ENCODE peak calls at places on chromosomes 2 and 18, in six cellular contexts. M, Z, T, G, R and B are unnamed samples.

GRCh38 chr2:164252568-164253287 is 368.6 kb downstream of the GRB14 start:
- DNase-seq in M (no peak), Z (no peak), T (no peak), G (no peak), R (no peak), B (no peak)

GRCh38 chr18:62637807-62638687 is 77.3 kb upstream of the PHLPP1 start:
- DNase-seq in M (no peak), Z (no peak), T (peak; percentile 44), G (no peak), R (no peak), B (no peak)

GRCh38 chr2:16279641-16280040 is 339.3 kb downstream of the MYCN start:
- DNase-seq in M (no peak), Z (no peak), T (no peak), G (no peak), R (no peak), B (no peak)

GRCh38 chr18:77255426-77256105 is 5.9 kb downstream of the GALR1 start:
- DNase-seq in M (no peak), Z (no peak), T (no peak), G (no peak), R (no peak), B (no peak)

GRCh38 chr2:20225294-20226151 is 593 bp upstream of the SDC1 start:
- DNase-seq in M (peak; percentile 91), Z (peak; percentile 21), T (peak; percentile 42), G (peak; percentile 32), R (peak; percentile 63), B (no peak)

GRCh38 chr2:54945401-54946219 is 104.6 kb downstream of the RTN4 start:
- DNase-seq in M (no peak), Z (peak; percentile 86), T (no peak), G (peak; percentile 41), R (peak; percentile 85), B (peak; percentile 80)

GRCh38 chr2:239727776-239728600 is 297.2 kb downstream of the NDUFA10 start:
- DNase-seq in M (peak; percentile 87), Z (peak; percentile 23), T (no peak), G (peak; percentile 40), R (peak; percentile 46), B (peak; percentile 82)

GRCh38 chr2:95275151-95275515 is 884 bp downstream of the PROM2 start:
- DNase-seq in M (peak; percentile 49), Z (peak; percentile 7), T (no peak), G (no peak), R (peak; percentile 36), B (no peak)

GRCh38 chr2:38375711-38376345 is 1.2 kb downstream of the ATL2 start:
- DNase-seq in M (no peak), Z (peak; percentile 57), T (no peak), G (no peak), R (peak; percentile 91), B (peak; percentile 76)

GRCh38 chr2:204401114-204401513 is 144.2 kb upstream of the PARD3B start:
- DNase-seq in M (no peak), Z (no peak), T (no peak), G (no peak), R (no peak), B (no peak)

GRCh38 chr2:237182422-237183123 is 96.9 kb downstream of the COPS8 start:
- DNase-seq in M (no peak), Z (no peak), T (no peak), G (no peak), R (peak; percentile 86), B (no peak)

GRCh38 chr2:97011977-97012569 is 25.7 kb upstream of the FAM178B start:
- DNase-seq in M (no peak), Z (no peak), T (peak; percentile 48), G (no peak), R (no peak), B (no peak)

DNA sequence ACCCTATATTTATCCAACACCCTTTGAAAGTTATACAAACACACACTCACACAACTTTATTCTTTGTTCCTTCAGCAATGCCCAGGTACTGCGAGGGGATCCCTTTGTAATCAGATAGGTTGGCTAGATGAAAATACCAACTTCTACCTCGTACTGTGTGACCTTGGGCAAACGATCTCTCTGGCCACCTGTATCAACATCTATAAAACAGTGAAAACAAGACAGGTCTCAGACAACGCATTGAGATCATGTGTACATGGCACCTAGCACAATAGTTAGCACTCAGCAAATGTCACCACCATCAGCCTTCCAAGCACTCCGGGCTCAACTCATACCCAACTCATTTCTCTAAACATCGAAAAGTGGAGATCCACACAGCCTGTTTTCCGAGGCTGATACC is 118.4 kb upstream of the PPP1CB start:
- DNase-seq in M (no peak), Z (no peak), T (no peak), G (no peak), R (no peak), B (no peak)
- H3K27ac ChIP-seq in M (no peak overlapping the region), Z (peak overlapping the region; percentile 98), T (no peak overlapping the region), G (no peak overlapping the region), R (peak overlapping the region; percentile 82), B (peak overlapping the region; percentile 70)

DNA sequence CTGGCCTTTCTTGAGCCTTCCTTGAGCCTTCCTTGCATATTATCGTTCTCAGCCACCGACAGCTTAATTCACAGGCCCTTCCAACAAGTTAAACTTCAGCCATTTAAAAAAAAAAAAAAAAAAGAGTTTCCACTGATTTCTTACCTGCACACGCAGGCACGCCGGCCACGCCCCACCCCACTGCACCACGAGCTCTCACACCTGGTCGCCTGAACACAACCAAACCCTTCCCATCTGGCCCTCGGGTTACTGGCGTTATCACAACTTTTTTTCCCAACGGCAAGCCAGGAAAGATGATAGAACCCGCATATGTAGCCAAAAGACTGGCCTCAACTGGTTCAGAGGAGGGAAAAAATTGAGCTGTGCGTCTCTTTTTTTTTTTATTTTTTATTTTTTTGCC is 23.2 kb downstream of the BCL11A start:
- DNase-seq in M (no peak), Z (no peak), T (no peak), G (no peak), R (peak; percentile 29), B (no peak)
- H3K4me1 ChIP-seq in M (peaks cover 7% of the 10 kb centered on the region), Z (no peaks in the 10 kb centered on the region), T (no peaks in the 10 kb centered on the region), G (peaks cover 77% of the 10 kb centered on the region), R (peaks cover 62% of the 10 kb centered on the region), B (no peaks in the 10 kb centered on the region)

DNA sequence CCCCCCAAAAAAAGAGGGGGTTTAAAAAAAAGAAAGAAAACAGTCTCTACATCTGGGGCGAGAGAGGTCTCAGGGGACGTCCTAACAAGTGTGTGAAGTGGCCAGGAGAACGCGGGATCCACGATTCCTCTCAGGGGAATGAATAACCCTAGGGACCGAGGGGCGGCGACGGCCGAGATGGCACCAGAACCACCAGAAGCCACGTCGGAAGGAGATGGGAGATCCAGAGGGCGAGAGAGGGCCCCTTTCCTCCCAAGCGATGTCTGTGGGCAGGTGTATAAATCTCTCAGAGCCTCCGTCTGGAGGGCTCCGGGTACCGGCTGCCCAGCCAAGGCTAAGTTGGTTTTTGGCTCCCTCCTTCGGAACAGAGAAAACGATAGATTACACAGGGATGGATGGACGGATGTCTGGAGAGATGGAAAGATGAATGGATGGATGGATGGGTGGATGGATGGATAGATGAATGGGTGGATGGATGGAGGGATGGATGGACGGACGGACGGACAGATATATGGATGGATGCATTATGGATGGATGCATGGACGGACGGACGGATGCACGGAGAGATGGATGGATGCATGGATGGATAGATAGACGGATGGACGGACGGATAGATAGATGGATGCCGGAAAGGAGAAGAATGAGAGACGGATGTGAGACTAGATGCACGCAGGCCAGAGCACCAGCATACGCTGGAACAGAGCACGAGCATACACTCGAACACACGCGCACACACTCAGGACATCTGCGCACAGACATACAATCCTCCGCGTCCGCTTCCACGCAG is 1.6 kb downstream of the EPHA4 start:
- DNase-seq in M (peak; percentile 71), Z (no peak), T (no peak), G (no peak), R (no peak), B (peak; percentile 55)
- H3K4me3 ChIP-seq in M (peak overlapping the region; percentile 80), Z (peak overlapping the region; percentile 70), T (no peak overlapping the region), G (peak overlapping the region; percentile 89), R (peak overlapping the region; percentile 69), B (peak overlapping the region; percentile 96)

GRCh38 chr2:205948883-205949282 is 137.1 kb downstream of the INO80D start:
- DNase-seq in M (no peak), Z (no peak), T (no peak), G (no peak), R (no peak), B (no peak)
- H3K27ac ChIP-seq in M (no peak overlapping the region), Z (no peak overlapping the region), T (no peak overlapping the region), G (no peak overlapping the region), R (no peak overlapping the region), B (no peak overlapping the region)

DNA sequence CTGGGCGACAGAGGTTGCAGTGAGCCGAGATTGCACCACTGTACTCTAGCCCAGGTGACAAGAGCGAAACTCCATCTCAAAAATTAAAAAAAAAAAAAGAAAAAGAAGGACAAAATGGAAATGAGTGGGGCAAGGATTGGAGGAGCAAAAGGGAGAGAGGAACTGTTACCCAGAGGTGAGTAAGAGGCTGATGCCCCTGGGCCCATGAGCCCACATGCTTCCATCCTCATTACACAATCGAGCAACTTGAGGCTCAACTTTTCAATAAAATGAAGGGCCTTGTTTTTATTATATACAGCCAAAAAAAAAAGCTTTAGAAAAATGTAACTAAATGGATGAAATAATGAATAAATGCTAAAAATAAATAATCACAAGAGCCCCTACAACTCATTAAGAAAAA is 91.7 kb upstream of the YWHAQ start:
- DNase-seq in M (no peak), Z (no peak), T (no peak), G (no peak), R (no peak), B (no peak)
- H3K4me1 ChIP-seq in M (no peaks in the 10 kb centered on the region), Z (no peaks in the 10 kb centered on the region), T (no peaks in the 10 kb centered on the region), G (no peaks in the 10 kb centered on the region), R (no peaks in the 10 kb centered on the region), B (no peaks in the 10 kb centered on the region)

DNA sequence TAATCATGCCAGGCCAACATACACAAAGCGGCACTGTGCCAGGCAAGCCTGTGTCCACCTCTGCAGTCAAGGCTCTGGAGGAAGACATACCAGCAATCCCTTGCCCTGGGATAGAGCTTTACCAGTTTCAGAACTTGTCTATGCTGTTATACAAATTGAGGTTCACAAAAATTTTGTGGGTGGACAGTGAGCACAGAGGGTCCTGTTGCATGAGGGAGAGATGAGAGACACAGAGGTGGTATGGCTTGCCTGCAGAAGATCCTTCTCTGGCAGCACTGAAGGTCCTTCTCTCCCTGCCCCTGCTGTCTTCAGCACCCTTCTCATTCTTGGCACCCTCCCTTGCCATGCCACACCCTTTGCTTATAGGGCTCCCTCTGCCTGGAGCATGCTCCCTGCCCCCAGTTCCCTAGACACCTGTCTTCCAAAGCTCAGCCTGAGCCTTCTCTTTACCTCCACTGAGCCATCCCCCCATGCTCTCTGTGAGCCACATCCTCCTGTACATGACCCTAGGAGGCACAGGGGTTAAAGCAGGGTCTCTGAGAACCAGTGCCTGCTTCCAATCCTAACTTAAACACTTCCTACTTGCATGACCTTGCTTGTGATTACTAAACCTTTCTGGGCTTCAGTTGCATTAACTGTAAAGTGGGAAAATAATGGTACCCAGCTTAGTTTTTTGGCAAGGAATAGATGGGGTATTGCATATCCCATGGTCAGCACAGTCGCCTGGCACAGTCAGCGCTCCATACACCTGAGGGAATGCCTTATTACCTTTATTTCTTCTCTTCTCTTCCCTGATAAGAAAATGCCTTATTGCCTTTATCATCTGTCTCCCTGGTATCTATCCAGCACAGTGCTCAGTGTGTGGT is 857 bp downstream of the FABP1 start:
- DNase-seq in M (no peak), Z (no peak), T (no peak), G (no peak), R (no peak), B (no peak)
- H3K4me3 ChIP-seq in M (peak overlapping the region; percentile 73), Z (no peak overlapping the region), T (no peak overlapping the region), G (no peak overlapping the region), R (no peak overlapping the region), B (no peak overlapping the region)

GRCh38 chr2:14492920-14493503 is 139.5 kb upstream of the LRATD1 start:
- DNase-seq in M (no peak), Z (no peak), T (no peak), G (no peak), R (no peak), B (no peak)

GRCh38 chr2:14494759-14495158 is 137.8 kb upstream of the LRATD1 start:
- DNase-seq in M (no peak), Z (no peak), T (no peak), G (no peak), R (no peak), B (no peak)
- H3K27ac ChIP-seq in M (no peak overlapping the region), Z (no peak overlapping the region), T (no peak overlapping the region), G (no peak overlapping the region), R (no peak overlapping the region), B (no peak overlapping the region)